ENCODE peak calls at places on chromosomes 3 and 15, in seven cellular contexts. G, Y, L, C, U, T and V are unnamed samples.
A peak's percentile ranks its signal among the peaks of the same experiment; 100 is the strongest.

GRCh38 chr3:43190682-43191081 is 84.8 kb upstream of the POMGNT2 start:
- DNase-seq in G (no peak), Y (peak; percentile 63), L (no peak), C (no peak), U (no peak), T (no peak), V (peak; percentile 80)

GRCh38 chr3:123258811-123259420 is 57.2 kb downstream of the SEC22A start:
- DNase-seq in G (no peak), Y (peak; percentile 69), L (peak; percentile 41), C (no peak), U (no peak), T (no peak), V (peak; percentile 67)

GRCh38 chr3:49022751-49023171 is 840 bp downstream of the NDUFAF3 start:
- DNase-seq in G (no peak), Y (no peak), L (peak; percentile 25), C (no peak), U (no peak), T (peak; percentile 46), V (no peak)

GRCh38 chr15:92111756-92112155 is 258.2 kb downstream of the SLCO3A1 start:
- DNase-seq in G (no peak), Y (peak; percentile 51), L (no peak), C (no peak), U (no peak), T (no peak), V (no peak)

GRCh38 chr15:65392368-65392767 is 14.6 kb upstream of the IGDCC3 start:
- DNase-seq in G (no peak), Y (no peak), L (no peak), C (no peak), U (no peak), T (no peak), V (no peak)

GRCh38 chr15:49876401-49877038 is 242.5 kb downstream of the ATP8B4 start:
- DNase-seq in G (no peak), Y (no peak), L (peak; percentile 38), C (no peak), U (no peak), T (no peak), V (no peak)

GRCh38 chr3:35200056-35200455 is 439.3 kb upstream of the ARPP21 start:
- DNase-seq in G (no peak), Y (no peak), L (peak; percentile 3), C (no peak), U (no peak), T (no peak), V (peak; percentile 92)

GRCh38 chr15:101013151-101013550 is 94.0 kb downstream of the LRRK1 start:
- DNase-seq in G (no peak), Y (no peak), L (no peak), C (no peak), U (no peak), T (peak; percentile 6), V (no peak)

GRCh38 chr3:186669378-186670084 is 3.7 kb downstream of the HRG start:
- DNase-seq in G (no peak), Y (no peak), L (peak; percentile 75), C (no peak), U (no peak), T (no peak), V (no peak)

GRCh38 chr3:38031022-38031994 is 1.9 kb upstream of the PLCD1 start:
- DNase-seq in G (peak; percentile 68), Y (peak; percentile 28), L (peak; percentile 92), C (peak; percentile 55), U (no peak), T (peak; percentile 52), V (peak; percentile 82)

GRCh38 chr15:90686435-90687218 is 30.5 kb upstream of the BLM start:
- DNase-seq in G (no peak), Y (no peak), L (no peak), C (no peak), U (peak; percentile 48), T (no peak), V (peak; percentile 76)

GRCh38 chr3:157120071-157120892 is 39.7 kb downstream of the CCNL1 start:
- DNase-seq in G (no peak), Y (no peak), L (no peak), C (no peak), U (no peak), T (peak; percentile 76), V (no peak)

GRCh38 chr3:69815959-69816358 is 76.7 kb downstream of the MITF start:
- DNase-seq in G (no peak), Y (no peak), L (no peak), C (no peak), U (no peak), T (no peak), V (no peak)

GRCh38 chr3:173932624-173933023 is 535.1 kb downstream of the NLGN1 start:
- DNase-seq in G (no peak), Y (peak; percentile 67), L (peak; percentile 32), C (no peak), U (no peak), T (no peak), V (peak; percentile 63)

GRCh38 chr3:69182588-69183299 is 60.3 kb upstream of the LMOD3 start:
- DNase-seq in G (no peak), Y (peak; percentile 89), L (peak; percentile 58), C (no peak), U (no peak), T (no peak), V (peak; percentile 76)

GRCh38 chr3:105518806-105519418 is 152.2 kb downstream of the ALCAM start:
- DNase-seq in G (no peak), Y (peak; percentile 78), L (peak; percentile 53), C (no peak), U (peak; percentile 35), T (no peak), V (peak; percentile 60)

GRCh38 chr3:49454457-49454856 is 15.6 kb upstream of the DAG1 start:
- DNase-seq in G (no peak), Y (no peak), L (peak; percentile 47), C (no peak), U (no peak), T (peak; percentile 78), V (peak; percentile 49)

GRCh38 chr15:27866505-27867165 is 232.5 kb downstream of the OCA2 start:
- DNase-seq in G (no peak), Y (no peak), L (no peak), C (no peak), U (no peak), T (no peak), V (no peak)

GRCh38 chr3:24344784-24345439 is 149.7 kb downstream of the THRB start:
- DNase-seq in G (no peak), Y (peak; percentile 82), L (no peak), C (no peak), U (no peak), T (no peak), V (no peak)

GRCh38 chr3:27426926-27427325 is 57.3 kb downstream of the SLC4A7 start:
- DNase-seq in G (no peak), Y (peak; percentile 12), L (no peak), C (no peak), U (no peak), T (no peak), V (no peak)

GRCh38 chr3:78736863-78737262 is 1030.9 kb downstream of the ROBO1 start:
- DNase-seq in G (no peak), Y (peak; percentile 96), L (peak; percentile 98), C (no peak), U (no peak), T (no peak), V (peak; percentile 56)

GRCh38 chr15:100056411-100057072 is 285.2 kb downstream of the ADAMTS17 start:
- DNase-seq in G (no peak), Y (no peak), L (no peak), C (no peak), U (no peak), T (no peak), V (no peak)

GRCh38 chr3:52245322-52246263 is at the start of gene PPM1M:
- DNase-seq in G (peak; percentile 72), Y (peak; percentile 21), L (peak; percentile 31), C (peak; percentile 74), U (peak; percentile 25), T (peak; percentile 34), V (peak; percentile 42)